ENCODE peak calls at places on chromosomes 6 and 20, in nine cellular contexts. Z, Y, A, V, I, D, P, W and L are unnamed samples.

GRCh38 chr6:148716811-148717210 is 30.0 kb upstream of the UST start:
- DNase-seq in Z (no peak), Y (no peak), A (no peak), V (no peak), I (no peak), D (no peak), P (no peak), W (no peak), L (no peak)

GRCh38 chr6:44441091-44441855 is 53.8 kb downstream of the CDC5L start:
- DNase-seq in Z (no peak), Y (no peak), A (no peak), V (no peak), I (no peak), D (no peak), P (no peak), W (no peak), L (no peak)

GRCh38 chr6:38012573-38012972 is 193.0 kb downstream of the ZFAND3 start:
- DNase-seq in Z (no peak), Y (peak; percentile 43), A (no peak), V (peak; percentile 64), I (peak; percentile 60), D (no peak), P (peak; percentile 65), W (no peak), L (peak; percentile 25)

GRCh38 chr6:61134028-61134427 is 1152.0 kb downstream of the KHDRBS2 start:
- DNase-seq in Z (no peak), Y (no peak), A (no peak), V (no peak), I (no peak), D (no peak), P (no peak), W (no peak), L (no peak)

GRCh38 chr6:32290886-32291450 is 67.1 kb upstream of the NOTCH4 start:
- DNase-seq in Z (no peak), Y (no peak), A (no peak), V (no peak), I (no peak), D (no peak), P (peak; percentile 16), W (no peak), L (no peak)

GRCh38 chr6:38517005-38517404 is 122.7 kb downstream of the BTBD9 start:
- DNase-seq in Z (no peak), Y (no peak), A (no peak), V (no peak), I (no peak), D (no peak), P (peak; percentile 22), W (no peak), L (no peak)

GRCh38 chr6:56279346-56280080 is 32.1 kb upstream of the COL21A1 start:
- DNase-seq in Z (no peak), Y (no peak), A (no peak), V (no peak), I (no peak), D (no peak), P (no peak), W (no peak), L (no peak)

GRCh38 chr6:158770948-158771347 is 48.2 kb downstream of the EZR start:
- DNase-seq in Z (no peak), Y (peak; percentile 41), A (no peak), V (no peak), I (no peak), D (no peak), P (no peak), W (peak; percentile 58), L (no peak)

GRCh38 chr20:3146732-3147341 is 12.8 kb downstream of the FASTKD5 start:
- DNase-seq in Z (no peak), Y (no peak), A (no peak), V (no peak), I (no peak), D (no peak), P (no peak), W (no peak), L (no peak)

GRCh38 chr20:57993738-57994431 is 234.6 kb downstream of the ANKRD60 start:
- DNase-seq in Z (no peak), Y (no peak), A (no peak), V (no peak), I (no peak), D (no peak), P (no peak), W (no peak), L (peak; percentile 89)

GRCh38 chr6:148997863-148998262 is 251.0 kb downstream of the UST start:
- DNase-seq in Z (peak; percentile 90), Y (no peak), A (no peak), V (no peak), I (no peak), D (no peak), P (peak; percentile 93), W (no peak), L (no peak)

GRCh38 chr6:151036869-151037680 is 171.6 kb downstream of the MTHFD1L start:
- DNase-seq in Z (no peak), Y (no peak), A (no peak), V (peak; percentile 22), I (no peak), D (no peak), P (no peak), W (no peak), L (no peak)

GRCh38 chr6:148972481-148972880 is 225.7 kb downstream of the UST start:
- DNase-seq in Z (no peak), Y (no peak), A (peak; percentile 51), V (peak; percentile 80), I (peak; percentile 90), D (peak; percentile 19), P (peak; percentile 32), W (no peak), L (peak; percentile 94)

GRCh38 chr6:139981810-139982550 is 607.5 kb upstream of the CITED2 start:
- DNase-seq in Z (no peak), Y (no peak), A (no peak), V (peak; percentile 1), I (no peak), D (no peak), P (peak; percentile 82), W (no peak), L (peak; percentile 94)

GRCh38 chr6:108667984-108668383 is 107.3 kb downstream of the FOXO3 start:
- DNase-seq in Z (peak; percentile 68), Y (peak; percentile 67), A (no peak), V (no peak), I (no peak), D (no peak), P (peak; percentile 43), W (no peak), L (no peak)

GRCh38 chr6:12962529-12962928 is 246.0 kb downstream of the PHACTR1 start:
- DNase-seq in Z (no peak), Y (no peak), A (no peak), V (no peak), I (no peak), D (no peak), P (peak; percentile 32), W (no peak), L (no peak)

GRCh38 chr20:36147707-36148106 is 6.8 kb upstream of the EPB41L1 start:
- DNase-seq in Z (no peak), Y (no peak), A (no peak), V (no peak), I (no peak), D (no peak), P (peak; percentile 60), W (no peak), L (peak; percentile 85)

GRCh38 chr20:38255389-38255788 is 5.1 kb downstream of the KIAA1755 start:
- DNase-seq in Z (no peak), Y (peak; percentile 43), A (no peak), V (no peak), I (no peak), D (no peak), P (no peak), W (no peak), L (no peak)

GRCh38 chr20:37290158-37290810 is 829 bp downstream of the MANBAL start:
- DNase-seq in Z (no peak), Y (no peak), A (no peak), V (no peak), I (no peak), D (no peak), P (no peak), W (no peak), L (no peak)

GRCh38 chr6:164069352-164070022 is 655.0 kb downstream of the QKI start:
- DNase-seq in Z (no peak), Y (peak; percentile 34), A (no peak), V (no peak), I (no peak), D (no peak), P (no peak), W (peak; percentile 81), L (no peak)

GRCh38 chr6:134908906-134909516 is 40.9 kb downstream of the ALDH8A1 start:
- DNase-seq in Z (peak; percentile 30), Y (no peak), A (peak; percentile 29), V (peak; percentile 94), I (no peak), D (no peak), P (peak; percentile 92), W (peak; percentile 53), L (no peak)

GRCh38 chr20:38373898-38374297 is 27.6 kb downstream of the LBP start:
- DNase-seq in Z (no peak), Y (no peak), A (no peak), V (no peak), I (no peak), D (no peak), P (no peak), W (no peak), L (no peak)

GRCh38 chr6:117078624-117079023 is 186.7 kb upstream of the VGLL2 start:
- DNase-seq in Z (no peak), Y (no peak), A (no peak), V (no peak), I (no peak), D (no peak), P (no peak), W (no peak), L (no peak)

GRCh38 chr6:40436685-40437604 is 150.2 kb downstream of the LRFN2 start:
- DNase-seq in Z (no peak), Y (peak; percentile 44), A (no peak), V (peak; percentile 8), I (no peak), D (no peak), P (peak; percentile 42), W (no peak), L (no peak)